ENCODE peak calls at places on chromosomes 16 and 17, in four cellular contexts. Y, E, T and C are unnamed samples.

GRCh38 chr17:64682261-64683181 is 20.4 kb upstream of the SMURF2 start:
- DNase-seq in E (no peak), Y (no peak), T (no peak), C (no peak)

GRCh38 chr17:34692932-34693331 is 113.5 kb downstream of the TMEM132E start:
- DNase-seq in T (no peak), Y (no peak), E (no peak), C (no peak)

GRCh38 chr17:47687328-47687690 is 6.7 kb upstream of the TBKBP1 start:
- DNase-seq in Y (no peak), E (no peak), T (no peak), C (no peak)

GRCh38 chr16:72066747-72067146 is 3.7 kb downstream of the HPR start:
- DNase-seq in T (no peak), Y (peak), E (no peak), C (peak)

GRCh38 chr17:17581509-17581908 is 10.0 kb downstream of the PEMT start:
- DNase-seq in T (no peak), E (no peak), Y (no peak), C (no peak)

GRCh38 chr16:70267516-70267915 is 15.8 kb upstream of the EXOSC6 start:
- DNase-seq in E (peak), T (no peak), Y (peak), C (peak)

GRCh38 chr17:15323147-15323546 is 18.2 kb downstream of the TEKT3 start:
- DNase-seq in Y (no peak), T (no peak), E (no peak), C (no peak)

GRCh38 chr17:68288375-68288774 is 2.6 kb downstream of the SLC16A6 start:
- DNase-seq in Y (no peak), T (peak), E (no peak), C (no peak)

GRCh38 chr16:46765050-46765449 is 16.9 kb upstream of the MYLK3 start:
- DNase-seq in T (no peak), Y (no peak), E (no peak), C (no peak)

GRCh38 chr17:7836596-7837374 is 2.8 kb downstream of the KDM6B start:
- DNase-seq in E (peak), Y (peak), T (peak), C (peak)

GRCh38 chr17:49577651-49577935 is 1.9 kb downstream of the NXPH3 start:
- DNase-seq in Y (no peak), T (no peak), E (no peak), C (peak)

GRCh38 chr16:12580809-12581208 is 222.9 kb downstream of the CPPED1 start:
- DNase-seq in T (no peak), E (no peak), Y (no peak), C (no peak)

GRCh38 chr17:44970136-44970737 is 2.1 kb upstream of the C1QL1 start:
- DNase-seq in Y (no peak), T (no peak), E (peak), C (peak)

GRCh38 chr17:82297280-82297803 is 20.1 kb downstream of the CD7 start:
- DNase-seq in Y (no peak), E (no peak), T (peak), C (no peak)

GRCh38 chr17:46159686-46160085 is 33.5 kb downstream of the KANSL1 start:
- DNase-seq in T (no peak), Y (no peak), E (no peak), C (no peak)

GRCh38 chr17:32943206-32943605 is 15.3 kb downstream of the TMEM98 start:
- DNase-seq in E (no peak), T (no peak), Y (no peak), C (no peak)

GRCh38 chr17:74192950-74193781 is 10.3 kb upstream of the RPL38 start:
- DNase-seq in E (no peak), T (no peak), Y (peak), C (no peak)

GRCh38 chr17:57823469-57824401 is 26.1 kb downstream of the MRPS23 start:
- DNase-seq in T (no peak), Y (no peak), E (no peak), C (no peak)
- TF ChIP-seq TCF7 in T (no peak), Y (no peak), E (no peak), C (no peak)

DNA sequence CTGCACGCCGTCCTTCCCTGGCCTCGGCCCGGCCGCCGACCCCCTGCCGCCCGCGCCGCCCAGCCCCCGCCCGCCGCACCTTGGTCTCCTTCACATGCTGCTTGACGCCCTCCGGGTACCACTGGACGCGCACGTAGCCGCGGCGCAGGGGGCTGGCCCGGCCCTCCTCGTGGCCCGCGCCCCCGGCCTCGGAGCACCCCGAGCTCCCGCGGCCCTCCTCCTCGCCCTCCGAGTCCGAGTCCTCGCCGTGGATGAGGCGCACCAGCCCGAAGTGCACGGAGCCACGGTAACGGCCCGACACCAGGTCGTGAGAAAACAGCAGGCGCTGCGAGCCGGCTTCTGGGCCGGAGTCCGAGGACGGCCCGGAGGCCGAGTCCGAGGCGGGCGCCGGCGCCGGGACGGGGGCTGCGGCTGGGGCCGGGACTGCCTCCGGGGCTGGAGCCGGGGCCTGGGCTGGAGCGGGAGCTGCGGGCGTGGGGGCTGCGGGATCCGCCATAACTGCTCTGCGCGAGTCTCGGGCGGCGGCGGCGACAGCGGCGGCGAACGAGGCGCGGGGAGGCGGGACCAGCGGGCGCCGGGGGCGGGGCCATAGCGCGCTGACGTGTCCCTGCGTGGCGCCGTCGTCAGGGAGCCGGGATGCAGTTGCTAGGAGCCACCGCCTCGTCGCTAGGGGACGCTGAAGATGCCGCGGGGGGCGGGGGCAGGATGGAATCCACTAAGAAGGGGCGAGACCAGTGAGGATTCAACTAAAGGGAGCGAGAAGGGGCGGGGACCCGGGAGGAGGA is at the start of gene UBE2O:
- DNase-seq in Y (peak), T (no peak), E (peak), C (peak)
- TF ChIP-seq TCF7 in Y (no peak), T (no peak), E (no peak), C (no peak)

GRCh38 chr16:57798267-57798810 is 4.0 kb downstream of the KIFC3 start:
- DNase-seq in E (no peak), Y (no peak), T (no peak), C (no peak)

GRCh38 chr16:57799619-57800212 is 2.6 kb downstream of the KIFC3 start:
- DNase-seq in T (no peak), E (no peak), Y (no peak), C (no peak)

GRCh38 chr16:57797216-57797525 is 5.1 kb downstream of the KIFC3 start:
- DNase-seq in T (no peak), Y (no peak), E (no peak), C (no peak)

GRCh38 chr16:57798953-57799618 is 3.2 kb downstream of the KIFC3 start:
- DNase-seq in E (no peak), Y (no peak), T (no peak), C (no peak)

DNA sequence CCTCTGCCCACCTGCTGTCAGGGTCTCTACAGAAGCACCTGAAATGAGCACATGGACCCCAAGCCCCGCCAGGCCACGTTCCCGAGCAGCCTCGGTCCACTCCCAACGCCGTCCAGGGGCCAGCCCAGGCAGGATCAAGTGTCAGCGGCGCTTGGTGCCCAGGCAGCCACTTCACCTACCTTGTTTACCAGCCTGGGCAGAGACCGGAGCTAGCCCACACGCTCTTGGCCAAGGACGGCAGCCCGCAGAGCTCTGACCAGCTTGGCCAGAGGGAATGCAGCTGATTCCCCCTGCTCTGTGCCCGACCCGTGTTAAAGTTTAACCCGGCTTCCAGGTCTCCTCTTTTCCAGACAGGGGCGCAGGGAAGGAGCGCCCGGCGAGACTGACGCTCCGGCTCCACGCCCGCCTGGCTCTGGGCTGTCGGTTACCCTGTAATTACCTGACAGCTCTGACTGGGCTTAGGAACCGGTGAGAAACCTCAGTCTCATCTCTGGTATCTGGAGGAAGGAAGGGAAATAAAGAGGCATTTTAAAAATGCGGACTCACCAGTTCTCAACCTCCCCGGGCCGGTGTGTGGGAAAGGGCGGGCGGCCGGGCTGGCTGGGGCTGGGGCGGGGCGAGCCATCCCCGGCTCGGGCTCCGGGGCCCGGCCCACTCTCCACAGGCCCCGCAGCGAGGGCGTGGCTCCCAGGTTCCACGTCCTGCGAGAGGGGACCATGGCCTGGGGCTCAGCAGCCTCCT is 4.6 kb downstream of the KIFC3 start:
- DNase-seq in Y (peak), T (no peak), E (peak), C (no peak)
- TF ChIP-seq TCF7 in Y (no peak), T (no peak), E (no peak), C (no peak)

GRCh38 chr17:78366109-78366848 is 6.4 kb upstream of the SOCS3 start:
- DNase-seq in Y (no peak), T (no peak), E (peak), C (no peak)
- TF ChIP-seq TCF7 in Y (no peak), T (no peak), E (no peak), C (no peak)

GRCh38 chr17:3691539-3692166 is 4.3 kb downstream of the P2RX5 start:
- DNase-seq in T (no peak), Y (no peak), E (peak), C (peak)

GRCh38 chr17:3689262-3690093 is 6.5 kb downstream of the P2RX5 start:
- DNase-seq in Y (no peak), T (no peak), E (no peak), C (no peak)

GRCh38 chr17:3688852-3689261 is 7.1 kb downstream of the P2RX5 start:
- DNase-seq in T (no peak), E (no peak), Y (no peak), C (no peak)

GRCh38 chr17:3687949-3688614 is 7.9 kb downstream of the P2RX5 start:
- DNase-seq in E (no peak), Y (no peak), T (no peak), C (no peak)

GRCh38 chr17:3690094-3690715 is 5.8 kb downstream of the P2RX5 start:
- DNase-seq in T (no peak), Y (no peak), E (no peak), C (no peak)
- TF ChIP-seq TCF7 in T (no peak), Y (no peak), E (no peak), C (no peak)

GRCh38 chr16:88941051-88941932 is 35.7 kb downstream of the CBFA2T3 start:
- DNase-seq in Y (no peak), E (no peak), T (no peak), C (no peak)
- TF ChIP-seq TCF7 in Y (no peak), E (no peak), T (no peak), C (no peak)

GRCh38 chr16:26827386-26827785 is 239.3 kb upstream of the C16orf82 start:
- DNase-seq in T (no peak), E (no peak), Y (no peak), C (no peak)
- TF ChIP-seq TCF7 in T (no peak), E (no peak), Y (no peak), C (no peak)

DNA sequence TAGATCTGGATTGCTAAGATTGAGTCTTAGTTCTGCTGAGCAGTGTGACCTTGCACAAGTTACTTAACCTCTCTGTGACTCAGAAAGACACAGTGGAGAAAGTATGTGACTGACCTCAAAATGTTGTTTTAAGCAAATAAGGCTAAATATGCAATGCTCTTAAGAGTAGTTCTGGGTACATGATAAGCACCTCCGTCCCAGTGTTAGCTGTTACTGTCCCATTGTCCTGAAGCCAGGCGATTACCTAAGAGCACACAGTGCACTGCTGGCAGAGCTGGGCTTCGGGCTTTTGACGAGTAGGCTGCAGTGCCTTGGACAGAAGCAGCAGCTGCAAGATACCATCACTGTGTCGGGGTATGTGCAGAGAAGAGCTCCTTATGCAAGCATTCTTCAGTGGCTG is 32.7 kb upstream of the FOXF1 start:
- DNase-seq in T (no peak), E (no peak), Y (no peak), C (no peak)
- TF ChIP-seq TCF7 in T (no peak), E (no peak), Y (no peak), C (no peak)

GRCh38 chr16:27377666-27378485 is 24.1 kb upstream of the IL21R start:
- DNase-seq in Y (no peak), E (no peak), T (peak), C (no peak)
- TF ChIP-seq TCF7 in Y (no peak), E (no peak), T (no peak), C (no peak)